ENCODE peak calls at places on chromosome 14, in seven cellular contexts. One of them, this sample, is unnamed.

GRCh38 chr14:76307786-76308780 is 67.9 kb upstream of the ESRRB start:
- DNase-seq in A549: no peak
- DNase-seq in IMR-90: no peak
- DNase-seq in K562: no peak
- DNase-seq in H1: no peak
- DNase-seq in HepG2: no peak
- DNase-seq in GM12878: no peak
- DNase-seq in this sample: no peak

GRCh38 chr14:104479901-104480300 is 99.7 kb upstream of the C14orf180 start:
- DNase-seq in A549: no peak
- DNase-seq in IMR-90: no peak
- DNase-seq in K562: no peak
- DNase-seq in H1: no peak
- DNase-seq in HepG2: no peak
- DNase-seq in GM12878: no peak
- DNase-seq in this sample: no peak

GRCh38 chr14:104346608-104347007 is 208.2 kb downstream of the KIF26A start:
- DNase-seq in A549: no peak
- DNase-seq in IMR-90: no peak
- DNase-seq in K562: no peak
- DNase-seq in H1: no peak
- DNase-seq in HepG2: no peak
- DNase-seq in GM12878: no peak
- DNase-seq in this sample: no peak

GRCh38 chr14:22577334-22577908 is 11.6 kb downstream of the DAD1 start:
- DNase-seq in A549: no peak
- DNase-seq in IMR-90: no peak
- DNase-seq in K562: no peak
- DNase-seq in H1: no peak
- DNase-seq in HepG2: no peak
- DNase-seq in GM12878: no peak
- DNase-seq in this sample: no peak

GRCh38 chr14:72745546-72745945 is 148.4 kb downstream of the DPF3 start:
- DNase-seq in A549: peak
- DNase-seq in IMR-90: peak
- DNase-seq in K562: no peak
- DNase-seq in H1: no peak
- DNase-seq in HepG2: no peak
- DNase-seq in GM12878: no peak
- DNase-seq in this sample: no peak

GRCh38 chr14:69987416-69988144 is 108.4 kb downstream of the SMOC1 start:
- DNase-seq in A549: no peak
- DNase-seq in IMR-90: no peak
- DNase-seq in K562: no peak
- DNase-seq in H1: peak
- DNase-seq in HepG2: no peak
- DNase-seq in GM12878: no peak
- DNase-seq in this sample: no peak

GRCh38 chr14:103343164-103343879 is 9.3 kb downstream of the EIF5 start:
- DNase-seq in A549: no peak
- DNase-seq in IMR-90: no peak
- DNase-seq in K562: peak
- DNase-seq in H1: no peak
- DNase-seq in HepG2: no peak
- DNase-seq in GM12878: no peak
- DNase-seq in this sample: no peak

GRCh38 chr14:92994942-92995341 is 72.0 kb downstream of the CHGA start:
- DNase-seq in A549: no peak
- DNase-seq in IMR-90: no peak
- DNase-seq in K562: no peak
- DNase-seq in H1: no peak
- DNase-seq in HepG2: no peak
- DNase-seq in GM12878: no peak
- DNase-seq in this sample: no peak

GRCh38 chr14:53109028-53109687 is 44.0 kb downstream of the DDHD1 start:
- DNase-seq in A549: no peak
- DNase-seq in IMR-90: no peak
- DNase-seq in K562: peak
- DNase-seq in H1: no peak
- DNase-seq in HepG2: no peak
- DNase-seq in GM12878: peak
- DNase-seq in this sample: no peak

GRCh38 chr14:63759454-63759853 is 31.6 kb upstream of the SGPP1 start:
- DNase-seq in A549: no peak
- DNase-seq in IMR-90: peak
- DNase-seq in K562: no peak
- DNase-seq in H1: no peak
- DNase-seq in HepG2: no peak
- DNase-seq in GM12878: peak
- DNase-seq in this sample: no peak

GRCh38 chr14:25121342-25122129 is 71.6 kb upstream of the STXBP6 start:
- DNase-seq in A549: no peak
- DNase-seq in IMR-90: peak
- DNase-seq in K562: no peak
- DNase-seq in H1: no peak
- DNase-seq in HepG2: peak
- DNase-seq in GM12878: no peak
- DNase-seq in this sample: no peak

GRCh38 chr14:92702441-92702918 is 45.9 kb downstream of the LGMN start:
- DNase-seq in A549: no peak
- DNase-seq in IMR-90: no peak
- DNase-seq in K562: no peak
- DNase-seq in H1: no peak
- DNase-seq in HepG2: no peak
- DNase-seq in GM12878: peak
- DNase-seq in this sample: no peak

GRCh38 chr14:68938515-68939423 is 40.3 kb downstream of the ACTN1 start:
- DNase-seq in A549: peak
- DNase-seq in IMR-90: peak
- DNase-seq in K562: no peak
- DNase-seq in H1: no peak
- DNase-seq in HepG2: peak
- DNase-seq in GM12878: no peak
- DNase-seq in this sample: peak

GRCh38 chr14:56422703-56423213 is 156.8 kb upstream of the TMEM260 start:
- DNase-seq in A549: peak
- DNase-seq in IMR-90: peak
- DNase-seq in K562: peak
- DNase-seq in H1: no peak
- DNase-seq in HepG2: peak
- DNase-seq in GM12878: no peak
- DNase-seq in this sample: peak

GRCh38 chr14:85528882-85529585 is 910 bp upstream of the FLRT2 start:
- DNase-seq in A549: no peak
- DNase-seq in IMR-90: peak
- DNase-seq in K562: no peak
- DNase-seq in H1: no peak
- DNase-seq in HepG2: no peak
- DNase-seq in GM12878: no peak
- DNase-seq in this sample: no peak

GRCh38 chr14:71675126-71675901 is 256.9 kb upstream of the RGS6 start:
- DNase-seq in A549: no peak
- DNase-seq in IMR-90: no peak
- DNase-seq in K562: no peak
- DNase-seq in H1: peak
- DNase-seq in HepG2: no peak
- DNase-seq in GM12878: no peak
- DNase-seq in this sample: no peak

GRCh38 chr14:37711499-37712475 is 116.4 kb downstream of the TTC6 start:
- DNase-seq in A549: no peak
- DNase-seq in IMR-90: no peak
- DNase-seq in K562: no peak
- DNase-seq in H1: no peak
- DNase-seq in HepG2: peak
- DNase-seq in GM12878: no peak
- DNase-seq in this sample: no peak

GRCh38 chr14:104546021-104546491 is 33.5 kb upstream of the C14orf180 start:
- DNase-seq in A549: no peak
- DNase-seq in IMR-90: no peak
- DNase-seq in K562: no peak
- DNase-seq in H1: no peak
- DNase-seq in HepG2: no peak
- DNase-seq in GM12878: no peak
- DNase-seq in this sample: peak

GRCh38 chr14:52025952-52026510 is 36.7 kb downstream of the RTRAF start:
- DNase-seq in A549: no peak
- DNase-seq in IMR-90: peak
- DNase-seq in K562: no peak
- DNase-seq in H1: no peak
- DNase-seq in HepG2: no peak
- DNase-seq in GM12878: no peak
- DNase-seq in this sample: no peak

GRCh38 chr14:92924247-92924646 is 1.3 kb downstream of the CHGA start:
- DNase-seq in A549: no peak
- DNase-seq in IMR-90: no peak
- DNase-seq in K562: no peak
- DNase-seq in H1: no peak
- DNase-seq in HepG2: no peak
- DNase-seq in GM12878: no peak
- DNase-seq in this sample: no peak

DNA sequence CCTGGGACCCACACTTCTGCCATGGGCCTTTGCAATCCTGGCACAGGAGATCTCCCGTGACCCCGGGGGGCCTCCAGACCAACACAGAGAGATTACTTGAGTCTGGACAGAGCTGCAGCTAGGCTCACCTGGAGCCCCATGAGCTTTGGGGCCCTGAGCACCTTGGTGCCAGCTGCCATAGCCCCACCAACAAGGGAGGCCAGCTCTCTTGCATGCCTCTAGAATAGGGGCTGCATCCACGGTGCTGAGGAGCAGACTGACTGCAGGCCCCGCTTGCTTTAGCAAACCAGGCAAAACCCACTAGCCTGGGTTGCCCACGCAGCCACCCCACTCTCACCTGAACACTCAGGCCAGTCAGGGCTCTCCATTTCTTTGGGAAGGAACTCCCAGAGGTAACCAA is 3.7 kb upstream of the OR4N2 start:
- DNase-seq in A549: no peak
- DNase-seq in IMR-90: no peak
- DNase-seq in K562: no peak
- DNase-seq in H1: no peak
- DNase-seq in HepG2: no peak
- DNase-seq in GM12878: no peak
- DNase-seq in this sample: no peak
- TF ChIP-seq RFX5 in A549: no peak
- TF ChIP-seq RFX5 in IMR-90: no peak
- TF ChIP-seq RFX5 in K562: no peak
- TF ChIP-seq RFX5 in H1: no peak
- TF ChIP-seq RFX5 in HepG2: no peak
- TF ChIP-seq RFX5 in GM12878: no peak
- TF ChIP-seq RFX5 in this sample: no peak

GRCh38 chr14:78302841-78303240 is 132.7 kb downstream of the NRXN3 start:
- DNase-seq in A549: no peak
- DNase-seq in IMR-90: no peak
- DNase-seq in K562: no peak
- DNase-seq in H1: no peak
- DNase-seq in HepG2: no peak
- DNase-seq in GM12878: no peak
- DNase-seq in this sample: no peak
- TF ChIP-seq RAD21 in A549: no peak
- TF ChIP-seq RAD21 in IMR-90: no peak
- TF ChIP-seq RAD21 in K562: no peak
- TF ChIP-seq RAD21 in H1: no peak
- TF ChIP-seq RAD21 in HepG2: no peak
- TF ChIP-seq RAD21 in GM12878: no peak
- TF ChIP-seq RAD21 in this sample: no peak

DNA sequence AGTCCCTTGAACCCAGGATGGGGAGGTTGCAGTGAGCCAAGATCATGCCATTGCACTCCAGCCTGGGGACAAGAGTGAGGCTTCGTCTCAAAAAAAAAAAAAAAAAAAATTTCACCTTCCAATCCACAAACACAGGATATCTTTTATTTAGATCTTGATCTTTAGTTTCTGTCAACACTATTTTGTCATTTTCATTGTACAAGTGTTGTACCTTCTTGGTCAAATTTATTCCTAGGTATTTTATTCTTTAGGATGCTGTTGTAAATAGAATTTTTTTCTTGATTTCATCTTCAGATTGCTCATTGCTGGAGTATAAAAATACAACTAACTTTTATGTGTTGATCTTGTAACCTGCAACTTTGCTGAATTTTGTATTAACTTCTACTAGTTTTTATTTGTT is 60.8 kb downstream of the ARHGAP5 start:
- DNase-seq in A549: no peak
- DNase-seq in IMR-90: no peak
- DNase-seq in K562: no peak
- DNase-seq in H1: no peak
- DNase-seq in HepG2: no peak
- DNase-seq in GM12878: no peak
- DNase-seq in this sample: no peak
- TF ChIP-seq RFX5 in A549: no peak
- TF ChIP-seq RFX5 in IMR-90: no peak
- TF ChIP-seq RFX5 in K562: no peak
- TF ChIP-seq RFX5 in H1: no peak
- TF ChIP-seq RFX5 in HepG2: no peak
- TF ChIP-seq RFX5 in GM12878: no peak
- TF ChIP-seq RFX5 in this sample: no peak

GRCh38 chr14:80615831-80616230 is 325.7 kb downstream of the CEP128 start:
- DNase-seq in A549: no peak
- DNase-seq in IMR-90: no peak
- DNase-seq in K562: no peak
- DNase-seq in H1: no peak
- DNase-seq in HepG2: no peak
- DNase-seq in GM12878: peak
- DNase-seq in this sample: no peak

GRCh38 chr14:80624581-80624980 is 317.0 kb downstream of the CEP128 start:
- DNase-seq in A549: no peak
- DNase-seq in IMR-90: peak
- DNase-seq in K562: no peak
- DNase-seq in H1: no peak
- DNase-seq in HepG2: no peak
- DNase-seq in GM12878: no peak
- DNase-seq in this sample: no peak

GRCh38 chr14:80618751-80619329 is 322.7 kb downstream of the CEP128 start:
- DNase-seq in A549: no peak
- DNase-seq in IMR-90: peak
- DNase-seq in K562: no peak
- DNase-seq in H1: no peak
- DNase-seq in HepG2: no peak
- DNase-seq in GM12878: no peak
- DNase-seq in this sample: no peak

DNA sequence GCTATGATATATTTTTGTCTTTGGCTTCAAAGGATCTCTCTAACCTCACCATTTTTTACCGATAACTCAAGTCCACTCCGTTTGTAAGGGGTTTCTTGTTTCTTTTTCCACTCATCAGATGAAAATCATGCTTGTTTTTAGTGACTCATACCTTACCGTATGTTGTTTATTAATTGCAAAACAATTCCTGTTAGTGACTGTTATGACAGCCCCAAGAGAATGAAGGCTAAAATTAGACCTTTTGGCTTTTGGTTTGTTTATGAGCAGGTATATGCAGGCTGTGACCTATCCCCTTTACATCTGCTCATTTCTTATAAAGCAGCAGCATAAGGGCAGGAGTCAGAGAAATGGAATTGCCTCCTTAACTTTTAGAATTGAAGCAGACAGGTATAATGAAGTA is 319.8 kb downstream of the CEP128 start:
- DNase-seq in A549: no peak
- DNase-seq in IMR-90: peak
- DNase-seq in K562: no peak
- DNase-seq in H1: no peak
- DNase-seq in HepG2: peak
- DNase-seq in GM12878: no peak
- DNase-seq in this sample: no peak
- TF ChIP-seq RAD21 in A549: no peak
- TF ChIP-seq RAD21 in IMR-90: no peak
- TF ChIP-seq RAD21 in K562: no peak
- TF ChIP-seq RAD21 in H1: no peak
- TF ChIP-seq RAD21 in HepG2: no peak
- TF ChIP-seq RAD21 in GM12878: no peak
- TF ChIP-seq RAD21 in this sample: no peak